ENCODE peak calls at places on chromosomes 11 and 22, in four cellular contexts. C is GM12864, F is GM06990, U is NCI-H146. J is an unnamed sample.
A peak's percentile ranks its signal among the peaks of the same experiment; 100 is the strongest.

GRCh38 chr11:102421262-102421661 is 31.3 kb downstream of the TMEM123 start:
- DNase-seq in C (no peak), F (no peak), U (peak; percentile 74), J (no peak)

GRCh38 chr22:46355369-46355995 is 20.0 kb downstream of the TRMU start:
- DNase-seq in C (no peak), F (no peak), U (peak; percentile 31), J (no peak)

GRCh38 chr22:26174280-26174679 is 5.0 kb downstream of the SEZ6L start:
- DNase-seq in C (no peak), F (no peak), U (peak; percentile 57), J (no peak)

GRCh38 chr11:1126935-1127663 is 30.7 kb upstream of the MUC5AC start:
- DNase-seq in C (no peak), F (no peak), U (no peak), J (no peak)

GRCh38 chr11:12496181-12497025 is 119.0 kb downstream of the PARVA start:
- DNase-seq in C (no peak), F (no peak), U (no peak), J (no peak)

GRCh38 chr22:43537019-43537585 is 125.3 kb downstream of the MPPED1 start:
- DNase-seq in C (no peak), F (no peak), U (no peak), J (no peak)

GRCh38 chr11:64838600-64839334 is 5.7 kb downstream of the CDC42BPG start:
- DNase-seq in C (no peak), F (no peak), U (no peak), J (no peak)

GRCh38 chr11:73869234-73869949 is 7.3 kb downstream of the COA4 start:
- DNase-seq in C (no peak), F (no peak), U (no peak), J (no peak)

GRCh38 chr22:24601217-24602104 is 1.5 kb upstream of the GGT1 start:
- DNase-seq in C (no peak), F (no peak), U (no peak), J (no peak)

GRCh38 chr11:116079580-116079979 is 575.4 kb upstream of the CADM1 start:
- DNase-seq in C (no peak), F (no peak), U (no peak), J (no peak)

GRCh38 chr22:31211862-31212730 is at the start of gene LIMK2:
- DNase-seq in C (peak; percentile 64), F (peak; percentile 95), U (peak; percentile 91), J (peak; percentile 60)

GRCh38 chr11:13699041-13699440 is 30.6 kb downstream of the FAR1 start:
- DNase-seq in C (no peak), F (no peak), U (no peak), J (no peak)

GRCh38 chr11:122159173-122159701 is 43.2 kb upstream of the BLID start:
- DNase-seq in C (no peak), F (no peak), U (no peak), J (no peak)

GRCh38 chr22:37155971-37156370 is 6.3 kb upstream of the IL2RB start:
- DNase-seq in C (no peak), F (no peak), U (no peak), J (no peak)

GRCh38 chr11:57205046-57205671 is 23.4 kb downstream of the LRRC55 start:
- DNase-seq in C (no peak), F (no peak), U (no peak), J (no peak)

GRCh38 chr11:47360341-47360740 is 7.8 kb upstream of the MYBPC3 start:
- DNase-seq in C (no peak), F (no peak), U (no peak), J (no peak)

GRCh38 chr11:72951193-72951592 is 137.0 kb downstream of the ATG16L2 start:
- DNase-seq in C (no peak), F (no peak), U (no peak), J (no peak)

GRCh38 chr11:72319261-72319660 is 75.3 kb upstream of the PHOX2A start:
- DNase-seq in C (no peak), F (no peak), U (no peak), J (no peak)

GRCh38 chr11:112355726-112356125 is 95.1 kb upstream of the PLET1 start:
- DNase-seq in C (no peak), F (no peak), U (peak; percentile 77), J (no peak)

GRCh38 chr22:40826984-40827741 is 8.0 kb upstream of the SLC25A17 start:
- DNase-seq in C (no peak), F (no peak), U (no peak), J (no peak)

GRCh38 chr11:61157743-61158142 is 3.5 kb downstream of the VPS37C start:
- DNase-seq in C (no peak), F (no peak), U (no peak), J (no peak)

GRCh38 chr11:38315151-38315550 is 1717.1 kb upstream of the RAG2 start:
- DNase-seq in C (no peak), F (no peak), U (no peak), J (no peak)

GRCh38 chr11:2348986-2349385 is 28.1 kb upstream of the CD81 start:
- DNase-seq in C (no peak), F (no peak), U (no peak), J (no peak)

GRCh38 chr22:44461083-44461375 is 37.0 kb downstream of the RTL6 start:
- DNase-seq in C (no peak), F (no peak), U (no peak), J (no peak)

GRCh38 chr11:68753300-68753699 is 2.0 kb upstream of the TESMIN start:
- DNase-seq in C (no peak), F (no peak), U (peak; percentile 38), J (no peak)

GRCh38 chr11:126480410-126481302 is 125.2 kb downstream of the ST3GAL4 start:
- DNase-seq in C (peak; percentile 69), F (peak; percentile 68), U (peak; percentile 82), J (peak; percentile 51)

GRCh38 chr22:40552070-40552469 is 84.4 kb downstream of the MRTFA start:
- DNase-seq in C (no peak), F (no peak), U (no peak), J (no peak)

GRCh38 chr11:17770048-17770652 is 35.6 kb downstream of the KCNC1 start:
- DNase-seq in C (no peak), F (no peak), U (peak; percentile 38), J (no peak)

GRCh38 chr22:43923191-43923590 is 414 bp upstream of the PNPLA3 start:
- DNase-seq in C (no peak), F (no peak), U (no peak), J (no peak)

GRCh38 chr22:50243704-50244419 is 961 bp downstream of the TUBGCP6 start:
- DNase-seq in C (no peak), F (no peak), U (no peak), J (no peak)

GRCh38 chr11:81036168-81036870 is 1595.5 kb upstream of the TENM4 start:
- DNase-seq in C (no peak), F (no peak), U (no peak), J (no peak)

GRCh38 chr11:133491680-133492383 is 40.5 kb downstream of the OPCML start:
- DNase-seq in C (no peak), F (no peak), U (no peak), J (no peak)

GRCh38 chr22:50145741-50146439 is 24.6 kb upstream of the PANX2 start:
- DNase-seq in C (no peak), F (no peak), U (no peak), J (no peak)

J was measured in GM12878.